ENCODE peak calls at places on chromosomes 3 and 15, in eight cellular contexts. D is foreskin keratinocyte, N is PC-9, K is fibroblast of the aortic adventitia, W is progenitor cell of endocrine pancreas, F is colonic mucosa, M is dorsolateral prefrontal cortex, I is astrocyte of the spinal cord. Z is an unnamed sample.

GRCh38 chr3:135516143-135516542 is 449.4 kb upstream of the PPP2R3A start:
- DNase-seq in I (peak), K (no peak), M (no peak), F (no peak), W (no peak), D (no peak), N (no peak), Z (no peak)

GRCh38 chr3:188170461-188171459 is 16.8 kb downstream of the LPP start:
- DNase-seq in W (no peak), D (peak), N (peak), F (peak), I (no peak), M (no peak), K (no peak), Z (no peak)

GRCh38 chr3:55639886-55640765 is 153.0 kb upstream of the WNT5A start:
- DNase-seq in M (no peak), F (no peak), N (peak), D (peak), K (no peak), W (no peak), I (no peak), Z (no peak)

GRCh38 chr15:52709172-52709979 is 30.2 kb upstream of the ATOSA start:
- DNase-seq in W (peak), K (no peak), I (no peak), F (peak), N (peak), D (no peak), M (no peak), Z (no peak)

GRCh38 chr3:133578548-133579191 is 5.2 kb downstream of the CDV3 start:
- DNase-seq in W (no peak), K (peak), I (peak), N (peak), M (no peak), D (no peak), F (no peak), Z (no peak)

GRCh38 chr3:131901686-131902085 is 133.1 kb downstream of the CPNE4 start:
- DNase-seq in M (no peak), D (no peak), W (no peak), N (no peak), K (peak), F (no peak), I (no peak), Z (no peak)

GRCh38 chr3:153284282-153284938 is 122.4 kb downstream of the RAP2B start:
- DNase-seq in N (peak), M (no peak), D (peak), K (peak), I (peak), W (no peak), F (peak), Z (no peak)

GRCh38 chr3:52194541-52195296 is 3.2 kb upstream of the ALAS1 start:
- DNase-seq in D (no peak), M (no peak), W (no peak), I (no peak), N (no peak), K (peak), F (peak), Z (no peak)

GRCh38 chr15:50774450-50774849 is 8.9 kb upstream of the SPPL2A start:
- DNase-seq in K (no peak), N (peak), F (no peak), D (no peak), W (no peak), I (no peak), M (no peak), Z (no peak)

GRCh38 chr3:113557374-113557773 is 25.0 kb downstream of the SIDT1 start:
- DNase-seq in D (peak), K (peak), I (peak), W (no peak), M (no peak), N (peak), F (no peak), Z (no peak)

GRCh38 chr3:11290743-11291680 is 18.8 kb downstream of the ATG7 start:
- DNase-seq in D (no peak), W (no peak), M (no peak), N (no peak), I (peak), F (no peak), K (peak), Z (no peak)

GRCh38 chr3:168813261-168813660 is 717.5 kb upstream of the GOLIM4 start:
- DNase-seq in M (no peak), I (no peak), K (no peak), N (no peak), W (no peak), D (no peak), F (no peak), Z (no peak)

GRCh38 chr3:169026543-169027181 is 636.9 kb downstream of the MECOM start:
- DNase-seq in F (no peak), D (peak), N (peak), I (peak), M (no peak), W (no peak), K (peak), Z (no peak)

GRCh38 chr3:130760922-130761321 is 14.3 kb upstream of the PIK3R4 start:
- DNase-seq in M (no peak), F (no peak), K (no peak), I (no peak), N (peak), D (peak), W (no peak), Z (no peak)

GRCh38 chr15:56835598-56836275 is 82.7 kb upstream of the TCF12 start:
- DNase-seq in M (no peak), N (no peak), D (no peak), K (peak), F (no peak), W (no peak), I (peak), Z (no peak)

GRCh38 chr3:171813897-171814460 is 3.7 kb upstream of the PLD1 start:
- DNase-seq in D (no peak), K (peak), M (no peak), W (no peak), I (no peak), N (peak), F (no peak), Z (no peak)

GRCh38 chr15:85331666-85332261 is 48.6 kb upstream of the AKAP13 start:
- DNase-seq in N (no peak), K (no peak), M (no peak), F (no peak), W (no peak), D (no peak), I (no peak), Z (no peak)

GRCh38 chr3:45130476-45130875 is 15.7 kb downstream of the CDCP1 start:
- DNase-seq in M (no peak), K (no peak), N (peak), F (no peak), D (no peak), W (no peak), I (no peak), Z (no peak)

GRCh38 chr15:75647370-75648155 is at the start of gene SNX33:
- DNase-seq in F (peak), K (peak), I (peak), N (peak), M (peak), W (peak), D (no peak), Z (peak)

GRCh38 chr15:44545934-44546802 is 9.2 kb downstream of the EIF3J start:
- DNase-seq in K (peak), I (peak), D (no peak), F (no peak), N (no peak), W (no peak), M (no peak), Z (no peak)

GRCh38 chr15:55802600-55803376 is 59.8 kb upstream of the PRTG start:
- DNase-seq in K (no peak), N (no peak), W (no peak), M (no peak), F (no peak), D (no peak), I (no peak), Z (no peak)

GRCh38 chr15:28097656-28098359 is 1.3 kb downstream of the OCA2 start:
- DNase-seq in N (no peak), D (no peak), F (no peak), W (no peak), I (no peak), K (no peak), M (no peak), Z (no peak)

GRCh38 chr15:25091421-25092158 is 136.8 kb downstream of the SNRPN start:
- DNase-seq in M (no peak), K (no peak), I (no peak), D (no peak), W (no peak), N (no peak), F (no peak), Z (no peak)

GRCh38 chr15:89457086-89457485 is 39.3 kb downstream of the RHCG start:
- DNase-seq in I (peak), D (no peak), N (no peak), M (no peak), K (peak), F (no peak), W (no peak), Z (no peak)

DNA sequence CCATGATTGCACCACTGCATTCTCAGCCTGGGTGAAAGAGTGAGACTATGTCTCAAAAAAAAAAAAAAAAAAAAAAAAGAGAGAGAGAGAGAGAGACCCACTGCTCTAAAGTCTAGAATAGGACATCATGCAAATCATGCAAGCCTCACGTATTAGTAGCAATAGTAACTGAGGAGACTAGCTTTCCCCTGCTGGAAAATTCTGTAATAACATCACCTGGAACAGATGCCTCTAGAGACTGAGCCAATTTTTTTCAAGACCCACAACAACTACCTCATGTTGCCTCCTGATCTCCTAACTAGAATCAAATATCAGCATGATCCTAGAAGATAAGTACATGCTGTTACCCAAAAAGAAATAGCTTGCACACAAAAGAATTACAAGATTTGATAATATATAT is 461.9 kb downstream of the AGBL1 start:
- DNase-seq in N (no peak), I (no peak), D (no peak), W (no peak), F (no peak), M (no peak), K (no peak), Z (no peak)
- TF ChIP-seq CTCF in N (no peak), I (no peak), D (no peak), W (no peak), F (no peak), M (no peak), K (no peak), Z (no peak)

DNA sequence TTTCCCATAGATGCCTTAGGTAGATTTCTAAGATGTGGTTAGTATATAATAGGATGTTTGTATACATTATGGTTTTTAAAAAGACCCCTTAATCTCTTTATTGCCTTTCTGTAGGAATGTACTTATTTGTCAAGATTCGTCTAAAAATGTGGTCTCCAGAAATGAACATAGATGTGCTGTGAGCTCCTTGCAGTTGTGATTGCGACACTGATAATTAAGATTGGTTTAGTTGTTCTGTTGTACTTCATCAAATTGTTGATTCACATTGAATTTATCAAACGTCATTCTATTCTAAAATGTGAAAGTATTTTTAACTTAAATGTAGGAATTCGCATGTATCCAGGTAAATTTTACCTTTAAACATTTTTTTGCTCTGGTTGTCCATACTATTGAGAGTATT is 51.2 kb downstream of the CMC1 start:
- DNase-seq in M (no peak), I (no peak), D (no peak), F (no peak), K (no peak), W (no peak), N (no peak), Z (no peak)
- TF ChIP-seq CTCF in M (no peak), I (no peak), D (no peak), F (no peak), K (no peak), W (no peak), N (no peak), Z (no peak)

GRCh38 chr3:151445283-151446001 is 15.4 kb downstream of the IGSF10 start:
- DNase-seq in F (no peak), I (peak), D (no peak), M (no peak), N (peak), K (peak), W (no peak), Z (no peak)

GRCh38 chr3:151446002-151446340 is 14.9 kb downstream of the IGSF10 start:
- DNase-seq in F (no peak), W (no peak), K (no peak), D (no peak), I (no peak), M (no peak), N (no peak), Z (no peak)

GRCh38 chr3:151440940-151441339 is 19.9 kb downstream of the IGSF10 start:
- DNase-seq in N (no peak), D (no peak), I (no peak), W (no peak), F (no peak), M (no peak), K (no peak), Z (no peak)

GRCh38 chr3:151439652-151440125 is 21.2 kb downstream of the IGSF10 start:
- DNase-seq in F (peak), M (no peak), N (peak), I (peak), D (no peak), W (no peak), K (peak), Z (no peak)

DNA sequence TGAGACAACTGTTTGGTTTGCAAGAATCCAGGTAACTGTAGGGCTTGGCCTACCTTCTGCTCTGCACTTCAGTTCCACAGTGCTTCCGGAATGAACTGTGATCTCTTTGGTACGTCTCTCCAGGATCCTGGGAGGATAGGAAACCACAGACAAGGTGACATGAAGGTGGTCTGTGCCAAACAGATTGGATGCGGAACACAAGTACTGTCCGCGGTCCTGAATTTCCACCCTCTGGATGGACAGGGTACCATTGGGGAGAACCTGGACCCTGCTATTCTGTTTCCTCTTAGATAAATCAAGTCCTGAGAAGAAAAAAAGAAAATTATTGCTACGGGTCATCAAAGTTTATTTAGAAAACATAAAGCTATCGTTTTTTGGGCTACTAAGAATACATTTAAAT is 17.3 kb downstream of the IGSF10 start:
- DNase-seq in I (no peak), W (peak), M (no peak), N (no peak), F (no peak), K (no peak), D (no peak), Z (no peak)
- TF ChIP-seq CTCF in I (no peak), W (no peak), M (no peak), N (no peak), F (no peak), K (no peak), D (no peak), Z (no peak)

DNA sequence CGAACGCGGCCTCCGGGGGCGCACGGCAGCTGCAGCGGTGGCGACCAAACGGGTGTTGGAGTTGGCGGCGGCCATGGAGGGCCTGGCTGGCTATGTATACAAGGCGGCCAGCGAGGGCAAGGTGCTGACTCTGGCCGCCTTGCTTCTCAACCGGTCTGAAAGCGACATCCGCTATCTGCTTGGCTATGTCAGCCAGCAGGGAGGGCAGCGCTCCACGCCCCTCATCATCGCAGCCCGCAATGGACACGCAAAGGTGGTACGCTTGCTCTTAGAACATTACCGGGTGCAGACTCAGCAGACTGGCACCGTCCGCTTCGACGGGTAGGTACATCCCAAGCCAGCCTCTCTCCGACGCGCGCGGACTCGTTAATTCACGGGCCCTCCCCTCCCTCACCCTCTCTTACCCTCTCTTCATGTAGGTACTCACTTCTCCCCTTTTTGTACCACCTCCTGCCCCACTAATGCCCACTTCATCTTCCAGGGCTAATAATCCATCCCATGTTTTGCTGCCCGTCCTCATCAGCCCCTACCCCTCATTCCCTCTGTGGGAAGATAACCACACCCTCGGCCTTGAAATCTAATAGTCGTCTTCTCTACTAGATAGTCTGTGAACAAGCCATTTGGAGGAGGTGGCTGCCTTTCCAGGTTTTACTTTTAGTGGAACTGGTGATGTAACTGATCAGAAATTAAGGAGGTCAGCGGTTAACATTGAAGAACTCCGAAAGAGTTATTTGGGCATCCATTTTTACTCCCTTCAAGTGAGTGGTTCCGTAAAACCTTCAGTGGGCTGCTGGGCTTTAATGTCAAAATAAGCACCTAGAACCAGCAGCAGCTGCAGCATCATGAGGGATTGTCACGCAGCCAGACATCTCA is 1.0 kb downstream of the FEM1B start:
- DNase-seq in K (peak), F (peak), D (no peak), W (no peak), M (peak), I (peak), N (peak), Z (no peak)
- TF ChIP-seq CTCF in K (peak), F (peak), D (peak), W (no peak), M (no peak), I (peak), N (no peak), Z (peak)

GRCh38 chr3:43156812-43157455 is 51.1 kb upstream of the POMGNT2 start:
- DNase-seq in F (no peak), D (no peak), I (no peak), W (no peak), K (no peak), M (no peak), N (no peak), Z (no peak)

GRCh38 chr3:43155464-43156121 is 49.7 kb upstream of the POMGNT2 start:
- DNase-seq in D (peak), N (peak), W (peak), M (peak), K (peak), I (peak), F (peak), Z (no peak)

GRCh38 chr3:43152649-43153048 is 46.8 kb upstream of the POMGNT2 start:
- DNase-seq in D (no peak), I (no peak), N (no peak), F (no peak), W (no peak), M (no peak), K (no peak), Z (no peak)

GRCh38 chr3:43155016-43155415 is 49.1 kb upstream of the POMGNT2 start:
- DNase-seq in F (no peak), K (no peak), W (no peak), N (no peak), M (no peak), I (no peak), D (no peak), Z (no peak)

GRCh38 chr3:43153189-43154083 is 47.6 kb upstream of the POMGNT2 start:
- DNase-seq in K (peak), F (peak), D (no peak), M (peak), N (no peak), W (no peak), I (peak), Z (no peak)
- TF ChIP-seq CTCF in K (no peak), F (no peak), D (no peak), M (no peak), N (no peak), W (no peak), I (no peak), Z (no peak)

DNA sequence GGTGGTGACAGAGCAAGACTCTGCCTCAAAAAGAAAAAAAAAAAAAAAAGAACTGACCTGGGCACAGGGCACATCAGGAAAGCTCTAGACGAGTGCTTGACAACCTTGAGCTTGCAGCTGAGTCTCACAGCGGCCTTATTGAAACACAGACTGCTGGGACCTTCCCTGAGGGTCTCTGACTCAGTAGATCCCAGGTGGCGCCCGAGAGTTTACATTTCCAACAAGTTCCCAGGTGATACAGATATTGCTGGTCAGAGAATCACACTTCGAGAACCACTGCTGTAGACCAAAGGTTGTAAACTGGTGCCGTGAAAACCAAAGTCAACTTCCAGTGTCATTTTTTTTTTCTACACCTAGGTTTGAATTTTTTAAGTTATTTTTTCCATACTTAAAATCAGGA is 573.2 kb upstream of the MDFIC2 start:
- DNase-seq in I (no peak), M (no peak), D (no peak), N (no peak), W (no peak), F (no peak), K (no peak), Z (no peak)
- TF ChIP-seq CTCF in I (no peak), M (no peak), D (no peak), N (no peak), W (no peak), F (no peak), K (no peak), Z (no peak)